ENCODE peak calls at places on chromosomes 4 and X, in four cellular contexts. H is PC-3, D is IMR-90, V is OCI-LY7. T is an unnamed sample.
A peak's percentile ranks its signal among the peaks of the same experiment; 100 is the strongest.

GRCh38 chr4:53558061-53558801 is 33.1 kb downstream of the LNX1 start:
- DNase-seq in H (peak; percentile 90), D (peak; percentile 41), V (no peak), T (peak; percentile 48)

GRCh38 chrX:2388669-2389068 is 112.1 kb downstream of the DHRSX start:
- DNase-seq in H (no peak), D (no peak), V (no peak), T (peak; percentile 16)

GRCh38 chrX:115561605-115562491 is 874 bp downstream of the PLS3 start:
- DNase-seq in H (peak; percentile 38), D (peak; percentile 35), V (no peak), T (peak; percentile 27)

GRCh38 chrX:108298165-108298602 is 140.0 kb downstream of the COL4A6 start:
- DNase-seq in H (no peak), D (no peak), V (no peak), T (no peak)

GRCh38 chr4:80017125-80017854 is 55.7 kb downstream of the ANTXR2 start:
- DNase-seq in H (peak; percentile 91), D (peak; percentile 96), V (no peak), T (peak; percentile 80)

GRCh38 chr4:80335554-80336358 is at the start of gene CFAP299:
- DNase-seq in H (no peak), D (peak; percentile 90), V (peak; percentile 88), T (peak; percentile 94)

GRCh38 chr4:99847362-99847976 is 30.8 kb downstream of the DAPP1 start:
- DNase-seq in H (no peak), D (no peak), V (peak; percentile 83), T (no peak)

GRCh38 chrX:96474357-96475125 is 210.1 kb upstream of the DIAPH2 start:
- DNase-seq in H (peak; percentile 85), D (peak; percentile 72), V (no peak), T (no peak)

GRCh38 chr4:3492741-3493719 is 29.9 kb downstream of the DOK7 start:
- DNase-seq in H (no peak), D (peak; percentile 52), V (no peak), T (peak; percentile 36)

GRCh38 chr4:85780664-85781063 is 305.7 kb downstream of the ARHGAP24 start:
- DNase-seq in H (no peak), D (no peak), V (peak; percentile 28), T (no peak)

GRCh38 chr4:136823020-136823419 is 709.3 kb downstream of the PCDH18 start:
- DNase-seq in H (no peak), D (no peak), V (no peak), T (no peak)

GRCh38 chrX:115357316-115357715 is 67.8 kb downstream of the LUZP4 start:
- DNase-seq in H (no peak), D (peak; percentile 19), V (no peak), T (no peak)

GRCh38 chr4:145808021-145808650 is 128.2 kb downstream of the C4orf51 start:
- DNase-seq in H (peak; percentile 98), D (peak; percentile 98), V (no peak), T (peak; percentile 91)

GRCh38 chr4:95388911-95389310 is 159.9 kb downstream of the UNC5C start:
- DNase-seq in H (no peak), D (no peak), V (no peak), T (no peak)

GRCh38 chr4:75889537-75890199 is 12.6 kb downstream of the PPEF2 start:
- DNase-seq in H (no peak), D (no peak), V (no peak), T (no peak)

GRCh38 chr4:75895744-75896314 is 6.4 kb downstream of the PPEF2 start:
- DNase-seq in H (peak; percentile 31), D (peak; percentile 18), V (peak; percentile 51), T (peak; percentile 6)

GRCh38 chr4:75891611-75892010 is 10.6 kb downstream of the PPEF2 start:
- DNase-seq in H (no peak), D (no peak), V (no peak), T (no peak)

DNA sequence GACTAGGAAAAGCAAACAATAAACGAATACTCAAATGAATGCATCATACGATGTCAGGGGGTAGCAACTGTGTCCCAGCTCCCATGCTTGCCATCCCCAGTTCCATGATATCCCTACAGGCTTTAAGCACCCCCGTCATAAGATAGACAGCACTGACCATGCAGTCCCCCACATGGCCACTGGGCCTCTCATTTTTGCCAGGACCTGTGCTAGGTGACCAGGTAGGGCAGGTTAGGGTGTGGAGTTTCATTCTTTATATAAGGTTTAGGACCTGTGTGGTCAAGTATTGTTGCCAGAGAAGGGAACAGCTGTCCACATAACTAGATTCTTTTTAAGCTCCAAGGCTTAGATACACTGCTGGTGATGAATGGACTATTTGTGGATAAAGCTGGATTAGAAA is 9.7 kb downstream of the PPEF2 start:
- DNase-seq in H (peak; percentile 11), D (no peak), V (no peak), T (no peak)
- TF ChIP-seq CTCF in H (peak; percentile 35), D (no peak), V (no peak), T (no peak)

GRCh38 chrX:15737957-15738685 is at the start of gene CA5B:
- DNase-seq in H (peak; percentile 94), D (peak; percentile 57), V (peak; percentile 91), T (peak; percentile 81)
- TF ChIP-seq CTCF in H (peak; percentile 17), D (no peak), V (no peak), T (no peak)

GRCh38 chr4:160811956-160812355 is 1351.8 kb downstream of the FSTL5 start:
- DNase-seq in H (no peak), D (no peak), V (no peak), T (no peak)
- TF ChIP-seq CTCF in H (no peak), D (no peak), V (no peak), T (no peak)

GRCh38 chrX:130051176-130051845 is 59.0 kb downstream of the ELF4 start:
- DNase-seq in H (no peak), D (no peak), V (no peak), T (no peak)

GRCh38 chrX:130049821-130050220 is 60.5 kb downstream of the ELF4 start:
- DNase-seq in H (no peak), D (no peak), V (no peak), T (no peak)

GRCh38 chrX:130055899-130056298 is 54.4 kb downstream of the ELF4 start:
- DNase-seq in H (no peak), D (no peak), V (no peak), T (no peak)

GRCh38 chrX:130055103-130055502 is 55.2 kb downstream of the ELF4 start:
- DNase-seq in H (no peak), D (peak; percentile 69), V (no peak), T (peak; percentile 54)

GRCh38 chrX:130053236-130053635 is 57.1 kb downstream of the ELF4 start:
- DNase-seq in H (no peak), D (no peak), V (no peak), T (no peak)
- TF ChIP-seq CTCF in H (no peak), D (no peak), V (no peak), T (no peak)

GRCh38 chrX:70554081-70554480 is 109.4 kb downstream of the DLG3 start:
- DNase-seq in H (peak; percentile 59), D (peak; percentile 28), V (no peak), T (peak; percentile 0)
- TF ChIP-seq CTCF in H (peak; percentile 59), D (peak; percentile 34), V (peak; percentile 21), T (peak; percentile 3)

GRCh38 chrX:45537936-45538335 is 337.3 kb upstream of the DIPK2B start:
- DNase-seq in H (no peak), D (no peak), V (no peak), T (no peak)

GRCh38 chrX:45540181-45540580 is 339.5 kb upstream of the DIPK2B start:
- DNase-seq in H (no peak), D (no peak), V (no peak), T (no peak)
- TF ChIP-seq CTCF in H (no peak), D (no peak), V (no peak), T (no peak)

GRCh38 chrX:65745992-65746391 is 78.5 kb downstream of the MSN start:
- DNase-seq in H (peak; percentile 13), D (no peak), V (no peak), T (no peak)
- TF ChIP-seq CTCF in H (peak; percentile 43), D (peak; percentile 12), V (peak; percentile 48), T (no peak)

DNA sequence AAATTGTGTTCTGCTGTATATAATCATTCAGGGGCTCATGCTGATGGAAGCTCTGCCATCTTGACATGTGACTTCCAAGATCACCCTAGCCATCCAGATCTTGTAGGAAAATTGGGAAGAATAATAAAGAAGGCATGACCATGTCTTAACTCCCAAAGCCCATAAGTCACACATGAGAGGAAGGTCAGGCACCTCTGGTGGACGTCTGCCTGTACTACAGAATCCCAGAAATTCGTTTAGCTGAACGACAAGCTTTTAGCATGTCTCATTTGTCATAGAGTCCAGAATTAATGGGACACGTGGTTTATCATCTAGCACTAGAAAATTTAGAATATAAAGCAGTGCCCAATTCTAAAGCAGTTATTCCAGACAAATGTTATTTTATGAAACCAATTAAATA is 212.7 kb downstream of the CENPC start:
- DNase-seq in H (peak; percentile 59), D (no peak), V (peak; percentile 6), T (no peak)
- TF ChIP-seq CTCF in H (peak; percentile 70), D (peak; percentile 13), V (peak; percentile 68), T (peak; percentile 39)

GRCh38 chrX:102832661-102833060 is 104.4 kb upstream of the RAB40AL start:
- DNase-seq in H (peak; percentile 41), D (peak; percentile 77), V (no peak), T (peak; percentile 33)

GRCh38 chrX:102840871-102841705 is 96.0 kb upstream of the RAB40AL start:
- DNase-seq in H (peak; percentile 80), D (peak; percentile 34), V (no peak), T (no peak)

GRCh38 chrX:102833136-102833535 is 103.9 kb upstream of the RAB40AL start:
- DNase-seq in H (peak; percentile 14), D (peak; percentile 41), V (no peak), T (no peak)

GRCh38 chrX:102837843-102838242 is 99.2 kb upstream of the RAB40AL start:
- DNase-seq in H (no peak), D (no peak), V (no peak), T (peak; percentile 27)

GRCh38 chrX:102835504-102836146 is 101.4 kb upstream of the RAB40AL start:
- DNase-seq in H (peak; percentile 53), D (peak; percentile 33), V (peak; percentile 4), T (peak; percentile 60)
- TF ChIP-seq CTCF in H (peak; percentile 79), D (peak; percentile 56), V (peak; percentile 65), T (peak; percentile 57)

T was measured in foreskin fibroblast.